ENCODE peak calls at places on chromosomes 13 and 19, in four cellular contexts. One of them, this sample, is unnamed.

GRCh38 chr19:14112809-14113385 is 4.7 kb downstream of the PRKACA start:
- DNase-seq in fibroblast of mammary gland: no peak
- DNase-seq in PC-3: no peak
- DNase-seq in H7: peak
- DNase-seq in this sample: no peak

GRCh38 chr13:62512194-62513141 is 1096.8 kb upstream of the PCDH20 start:
- DNase-seq in fibroblast of mammary gland: peak
- DNase-seq in PC-3: peak
- DNase-seq in H7: peak
- DNase-seq in this sample: peak

GRCh38 chr19:12656899-12657571 is 9.5 kb downstream of the MAN2B1 start:
- DNase-seq in fibroblast of mammary gland: no peak
- DNase-seq in PC-3: no peak
- DNase-seq in H7: peak
- DNase-seq in this sample: no peak

GRCh38 chr13:36190771-36191170 is 23.6 kb downstream of the SOHLH2 start:
- DNase-seq in fibroblast of mammary gland: peak
- DNase-seq in PC-3: no peak
- DNase-seq in H7: no peak
- DNase-seq in this sample: peak

GRCh38 chr13:97369269-97369893 is 64.6 kb upstream of the RAP2A start:
- DNase-seq in fibroblast of mammary gland: peak
- DNase-seq in PC-3: no peak
- DNase-seq in H7: no peak
- DNase-seq in this sample: no peak

GRCh38 chr13:96053003-96053703 is at the start of gene UGGT2:
- DNase-seq in fibroblast of mammary gland: peak
- DNase-seq in PC-3: peak
- DNase-seq in H7: peak
- DNase-seq in this sample: peak

GRCh38 chr13:89361909-89362308 is 1690.7 kb downstream of the SLITRK5 start:
- DNase-seq in fibroblast of mammary gland: peak
- DNase-seq in PC-3: peak
- DNase-seq in H7: no peak
- DNase-seq in this sample: peak

GRCh38 chr13:105220063-105220462 is 1315.4 kb downstream of the EFNB2 start:
- DNase-seq in fibroblast of mammary gland: peak
- DNase-seq in PC-3: no peak
- DNase-seq in H7: no peak
- DNase-seq in this sample: peak

GRCh38 chr13:72530471-72530870 is 197.0 kb downstream of the MZT1 start:
- DNase-seq in fibroblast of mammary gland: no peak
- DNase-seq in PC-3: peak
- DNase-seq in H7: no peak
- DNase-seq in this sample: peak

GRCh38 chr19:37845932-37846331 is 60.5 kb downstream of the WDR87 start:
- DNase-seq in fibroblast of mammary gland: no peak
- DNase-seq in PC-3: no peak
- DNase-seq in H7: no peak
- DNase-seq in this sample: no peak

GRCh38 chr13:32117696-32118095 is 86.1 kb downstream of the FRY start:
- DNase-seq in fibroblast of mammary gland: no peak
- DNase-seq in PC-3: no peak
- DNase-seq in H7: no peak
- DNase-seq in this sample: no peak

GRCh38 chr19:42198676-42199439 is 18.6 kb downstream of the DEDD2 start:
- DNase-seq in fibroblast of mammary gland: no peak
- DNase-seq in PC-3: no peak
- DNase-seq in H7: no peak
- DNase-seq in this sample: no peak

GRCh38 chr13:21637296-21637695 is 33.3 kb upstream of the MICU2 start:
- DNase-seq in fibroblast of mammary gland: peak
- DNase-seq in PC-3: peak
- DNase-seq in H7: no peak
- DNase-seq in this sample: peak

GRCh38 chr13:52800856-52801255 is 47.6 kb downstream of the PCDH8 start:
- DNase-seq in fibroblast of mammary gland: no peak
- DNase-seq in PC-3: no peak
- DNase-seq in H7: no peak
- DNase-seq in this sample: no peak

GRCh38 chr13:106088094-106088493 is 447.4 kb downstream of the EFNB2 start:
- DNase-seq in fibroblast of mammary gland: peak
- DNase-seq in PC-3: no peak
- DNase-seq in H7: no peak
- DNase-seq in this sample: no peak

GRCh38 chr19:50882188-50882587 is 8.9 kb downstream of the KLK2 start:
- DNase-seq in fibroblast of mammary gland: no peak
- DNase-seq in PC-3: no peak
- DNase-seq in H7: no peak
- DNase-seq in this sample: no peak

GRCh38 chr13:108787709-108788394 is 158.4 kb downstream of the MYO16 start:
- DNase-seq in fibroblast of mammary gland: no peak
- DNase-seq in PC-3: no peak
- DNase-seq in H7: no peak
- DNase-seq in this sample: no peak

GRCh38 chr19:8511573-8512101 is 2.3 kb downstream of the ZNF414 start:
- DNase-seq in fibroblast of mammary gland: no peak
- DNase-seq in PC-3: no peak
- DNase-seq in H7: no peak
- DNase-seq in this sample: no peak

GRCh38 chr19:33778089-33778791 is 18.4 kb upstream of the KCTD15 start:
- DNase-seq in fibroblast of mammary gland: peak
- DNase-seq in PC-3: peak
- DNase-seq in H7: peak
- DNase-seq in this sample: peak

DNA sequence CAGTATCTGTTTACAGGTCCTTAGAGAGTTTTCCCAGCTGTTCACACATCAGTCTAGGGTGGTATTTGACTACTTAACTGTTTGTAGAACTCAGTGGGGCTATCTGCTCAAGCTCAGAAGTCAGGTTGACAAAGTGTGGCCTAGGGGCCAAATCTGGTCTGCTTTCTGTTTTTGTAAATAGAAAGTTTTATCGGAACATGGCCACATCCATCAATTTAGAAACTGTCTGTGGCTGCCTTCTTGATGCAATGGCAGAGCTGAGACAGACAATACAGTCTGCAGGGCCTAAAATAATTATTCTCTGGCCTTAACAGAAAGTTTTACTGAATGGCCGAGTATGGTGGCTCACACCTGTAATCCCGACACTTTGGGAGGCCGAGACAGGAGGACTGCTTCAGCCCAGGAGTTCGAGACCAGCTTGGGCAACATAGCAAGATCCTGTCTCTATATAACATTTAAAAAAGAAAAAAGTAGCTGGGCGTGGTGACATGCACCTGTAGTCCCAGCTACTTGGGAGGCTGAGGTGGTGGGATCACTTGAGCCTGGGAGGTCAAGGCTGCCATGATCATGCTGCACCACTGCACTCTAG is 2.4 kb downstream of the SMG9 start:
- DNase-seq in fibroblast of mammary gland: no peak
- DNase-seq in PC-3: no peak
- DNase-seq in H7: no peak
- DNase-seq in this sample: no peak
- H3K4me3 ChIP-seq in fibroblast of mammary gland: no peak
- H3K4me3 ChIP-seq in PC-3: peak
- H3K4me3 ChIP-seq in H7: no peak
- H3K4me3 ChIP-seq in this sample: no peak

GRCh38 chr19:47848871-47849473 is 10.1 kb upstream of the TPRX2 start:
- DNase-seq in fibroblast of mammary gland: peak
- DNase-seq in PC-3: no peak
- DNase-seq in H7: peak
- DNase-seq in this sample: peak
- H3K4me3 ChIP-seq in fibroblast of mammary gland: no peak
- H3K4me3 ChIP-seq in PC-3: no peak
- H3K4me3 ChIP-seq in H7: peak
- H3K4me3 ChIP-seq in this sample: no peak

GRCh38 chr13:29905845-29906244 is 55.4 kb upstream of the UBL3 start:
- DNase-seq in fibroblast of mammary gland: peak
- DNase-seq in PC-3: peak
- DNase-seq in H7: no peak
- DNase-seq in this sample: peak

GRCh38 chr13:29906432-29907011 is 56.1 kb upstream of the UBL3 start:
- DNase-seq in fibroblast of mammary gland: no peak
- DNase-seq in PC-3: no peak
- DNase-seq in H7: no peak
- DNase-seq in this sample: no peak

GRCh38 chr13:29901714-29902631 is 51.6 kb upstream of the UBL3 start:
- DNase-seq in fibroblast of mammary gland: peak
- DNase-seq in PC-3: peak
- DNase-seq in H7: no peak
- DNase-seq in this sample: peak

GRCh38 chr13:29903524-29903923 is 53.1 kb upstream of the UBL3 start:
- DNase-seq in fibroblast of mammary gland: no peak
- DNase-seq in PC-3: no peak
- DNase-seq in H7: no peak
- DNase-seq in this sample: no peak

GRCh38 chr13:29902632-29903305 is 52.4 kb upstream of the UBL3 start:
- DNase-seq in fibroblast of mammary gland: no peak
- DNase-seq in PC-3: no peak
- DNase-seq in H7: no peak
- DNase-seq in this sample: peak
- H3K4me3 ChIP-seq in fibroblast of mammary gland: no peak
- H3K4me3 ChIP-seq in PC-3: no peak
- H3K4me3 ChIP-seq in H7: no peak
- H3K4me3 ChIP-seq in this sample: peak

GRCh38 chr19:16370671-16371391 is 46.2 kb downstream of the KLF2 start:
- DNase-seq in fibroblast of mammary gland: no peak
- DNase-seq in PC-3: no peak
- DNase-seq in H7: no peak
- DNase-seq in this sample: no peak

GRCh38 chr19:16373079-16373478 is 48.5 kb downstream of the KLF2 start:
- DNase-seq in fibroblast of mammary gland: no peak
- DNase-seq in PC-3: no peak
- DNase-seq in H7: no peak
- DNase-seq in this sample: no peak

GRCh38 chr19:16369664-16370576 is 45.3 kb downstream of the KLF2 start:
- DNase-seq in fibroblast of mammary gland: no peak
- DNase-seq in PC-3: no peak
- DNase-seq in H7: no peak
- DNase-seq in this sample: no peak

GRCh38 chr19:16372065-16372915 is 47.7 kb downstream of the KLF2 start:
- DNase-seq in fibroblast of mammary gland: no peak
- DNase-seq in PC-3: no peak
- DNase-seq in H7: no peak
- DNase-seq in this sample: no peak

GRCh38 chr19:16371540-16371986 is 46.9 kb downstream of the KLF2 start:
- DNase-seq in fibroblast of mammary gland: no peak
- DNase-seq in PC-3: no peak
- DNase-seq in H7: no peak
- DNase-seq in this sample: no peak
- H3K4me3 ChIP-seq in fibroblast of mammary gland: no peak
- H3K4me3 ChIP-seq in PC-3: no peak
- H3K4me3 ChIP-seq in H7: no peak
- H3K4me3 ChIP-seq in this sample: no peak

GRCh38 chr13:113815151-113816058 is 48.5 kb downstream of the GAS6 start:
- DNase-seq in fibroblast of mammary gland: no peak
- DNase-seq in PC-3: peak
- DNase-seq in H7: no peak
- DNase-seq in this sample: no peak
- H3K4me3 ChIP-seq in fibroblast of mammary gland: peak
- H3K4me3 ChIP-seq in PC-3: peak
- H3K4me3 ChIP-seq in H7: no peak
- H3K4me3 ChIP-seq in this sample: no peak

DNA sequence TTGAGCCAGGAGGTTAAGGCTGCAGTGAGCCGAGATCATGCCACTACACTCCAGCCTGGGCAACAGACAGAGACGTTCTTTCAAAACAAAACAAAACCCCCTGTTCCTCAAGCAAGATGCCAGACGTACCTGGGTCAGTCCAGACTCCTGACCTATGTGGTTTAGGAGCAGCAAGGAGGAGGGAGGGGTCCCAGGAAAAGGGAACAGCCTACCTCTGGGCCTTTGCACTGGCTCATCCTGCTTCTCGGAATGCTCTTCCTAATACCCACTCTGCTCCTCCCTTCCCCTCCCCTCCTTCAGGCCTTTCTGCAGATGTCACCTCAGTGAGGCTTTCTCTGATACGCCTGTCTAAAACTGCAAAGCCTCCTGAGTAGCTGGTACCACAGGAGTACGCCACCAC is 9.5 kb downstream of the RINL start:
- DNase-seq in fibroblast of mammary gland: no peak
- DNase-seq in PC-3: no peak
- DNase-seq in H7: no peak
- DNase-seq in this sample: no peak
- H3K4me3 ChIP-seq in fibroblast of mammary gland: no peak
- H3K4me3 ChIP-seq in PC-3: no peak
- H3K4me3 ChIP-seq in H7: no peak
- H3K4me3 ChIP-seq in this sample: no peak